ENCODE peak calls at places on chromosomes 6 and 20, in ten cellular contexts. G is lower lobe of right lung; N is DMS79; I is activated CD8-positive, alpha-beta memory T cell treated with anti-CD3 and anti-CD28 coated beads, Interleukin-2, amount 50 U/mL, for 48 hours; T is activated CD4-positive, alpha-beta T cell treated with anti-CD3 and anti-CD28 coated beads for 4 hours; M is substantia nigra; F is nephron progenitor cell; C is neural progenitor cell; X is IMR-90; J is T-cell. H is an unnamed sample.

GRCh38 chr6:166235666-166236292 is 68.1 kb upstream of the TBXT start:
- DNase-seq in G (no peak), N (no peak), I (no peak), T (no peak), M (no peak), F (no peak), C (no peak), X (no peak), J (no peak), H (no peak)

GRCh38 chr6:93786474-93787330 is 367.3 kb upstream of the EPHA7 start:
- DNase-seq in G (no peak), N (no peak), I (no peak), T (no peak), M (no peak), F (no peak), C (peak), X (no peak), J (no peak), H (no peak)

GRCh38 chr6:111607279-111607678 is 1.6 kb upstream of the TRAF3IP2 start:
- DNase-seq in G (no peak), N (no peak), I (no peak), T (no peak), M (no peak), F (no peak), C (no peak), X (no peak), J (no peak), H (no peak)

GRCh38 chr6:170097505-170098427 is 193.1 kb downstream of the DLL1 start:
- DNase-seq in G (no peak), N (no peak), I (peak), T (no peak), M (no peak), F (no peak), C (no peak), X (no peak), J (no peak), H (no peak)

GRCh38 chr6:21467091-21467490 is 126.5 kb upstream of the SOX4 start:
- DNase-seq in G (no peak), N (no peak), I (no peak), T (no peak), M (no peak), F (no peak), C (no peak), X (no peak), J (no peak), H (no peak)

GRCh38 chr20:33394718-33395117 is 6.6 kb downstream of the CDK5RAP1 start:
- DNase-seq in G (no peak), N (no peak), I (no peak), T (no peak), M (no peak), F (no peak), C (no peak), X (no peak), J (no peak), H (no peak)

GRCh38 chr20:36098364-36098763 is 56.2 kb upstream of the EPB41L1 start:
- DNase-seq in G (no peak), N (no peak), I (no peak), T (no peak), M (peak), F (no peak), C (no peak), X (peak), J (no peak), H (peak)

GRCh38 chr6:18269253-18269652 is 4.9 kb upstream of the DEK start:
- DNase-seq in G (no peak), N (no peak), I (no peak), T (no peak), M (no peak), F (no peak), C (no peak), X (peak), J (no peak), H (no peak)

GRCh38 chr6:136923116-136923953 is 1.2 kb downstream of the SLC35D3 start:
- DNase-seq in G (no peak), N (no peak), I (peak), T (peak), M (no peak), F (peak), C (peak), X (no peak), J (peak), H (no peak)

GRCh38 chr6:164151161-164151728 is 736.7 kb downstream of the QKI start:
- DNase-seq in G (no peak), N (no peak), I (no peak), T (no peak), M (peak), F (no peak), C (peak), X (no peak), J (no peak), H (no peak)

GRCh38 chr6:21342496-21342895 is 251.1 kb upstream of the SOX4 start:
- DNase-seq in G (no peak), N (no peak), I (no peak), T (no peak), M (no peak), F (no peak), C (no peak), X (no peak), J (no peak), H (no peak)

GRCh38 chr6:9647043-9647520 is 767.8 kb downstream of the TFAP2A start:
- DNase-seq in G (no peak), N (no peak), I (no peak), T (no peak), M (no peak), F (no peak), C (no peak), X (peak), J (no peak), H (no peak)

GRCh38 chr6:87155920-87156600 is 695 bp downstream of the ZNF292 start:
- DNase-seq in G (peak), N (peak), I (peak), T (peak), M (peak), F (peak), C (peak), X (peak), J (peak), H (peak)

GRCh38 chr6:112237644-112238043 is 16.7 kb downstream of the LAMA4 start:
- DNase-seq in G (no peak), N (no peak), I (no peak), T (no peak), M (no peak), F (no peak), C (no peak), X (peak), J (no peak), H (no peak)

GRCh38 chr20:20630551-20630950 is 81.9 kb downstream of the RALGAPA2 start:
- DNase-seq in G (no peak), N (no peak), I (no peak), T (no peak), M (no peak), F (no peak), C (no peak), X (no peak), J (no peak), H (no peak)

GRCh38 chr20:62900052-62900691 is 26.1 kb downstream of the DIDO1 start:
- DNase-seq in G (peak), N (peak), I (peak), T (peak), M (peak), F (peak), C (peak), X (peak), J (peak), H (peak)

GRCh38 chr6:107114213-107114871 is 973 bp downstream of the BEND3 start:
- DNase-seq in G (peak), N (peak), I (peak), T (peak), M (no peak), F (peak), C (peak), X (peak), J (peak), H (peak)

GRCh38 chr6:116447496-116448011 is 13.6 kb upstream of the CALHM6 start:
- DNase-seq in G (no peak), N (no peak), I (no peak), T (no peak), M (no peak), F (no peak), C (no peak), X (peak), J (no peak), H (no peak)

GRCh38 chr6:16697437-16698162 is 63.7 kb downstream of the ATXN1 start:
- DNase-seq in G (no peak), N (no peak), I (no peak), T (no peak), M (no peak), F (no peak), C (no peak), X (no peak), J (no peak), H (no peak)

GRCh38 chr20:33437141-33437911 is 6.2 kb downstream of the SNTA1 start:
- DNase-seq in G (no peak), N (no peak), I (no peak), T (no peak), M (no peak), F (no peak), C (no peak), X (peak), J (no peak), H (no peak)

GRCh38 chr6:127392301-127392700 is 48.9 kb upstream of the ECHDC1 start:
- DNase-seq in G (no peak), N (no peak), I (no peak), T (no peak), M (no peak), F (no peak), C (no peak), X (no peak), J (no peak), H (no peak)

GRCh38 chr6:158322724-158323560 is 10.7 kb downstream of the TULP4 start:
- DNase-seq in G (no peak), N (peak), I (no peak), T (no peak), M (no peak), F (no peak), C (no peak), X (peak), J (no peak), H (no peak)

GRCh38 chr6:37524025-37524647 is 24.4 kb upstream of the CCDC167 start:
- DNase-seq in G (no peak), N (no peak), I (no peak), T (no peak), M (no peak), F (no peak), C (no peak), X (peak), J (no peak), H (no peak)

GRCh38 chr20:62666736-62667529 is 24.6 kb downstream of the SLCO4A1 start:
- DNase-seq in G (no peak), N (peak), I (no peak), T (no peak), M (no peak), F (no peak), C (no peak), X (peak), J (no peak), H (no peak)

GRCh38 chr6:24910331-24910849 is 25.4 kb downstream of the RIPOR2 start:
- DNase-seq in G (peak), N (no peak), I (peak), T (no peak), M (no peak), F (peak), C (peak), X (no peak), J (no peak), H (no peak)

GRCh38 chr6:88780714-88781389 is 182.6 kb downstream of the RNGTT start:
- DNase-seq in G (no peak), N (peak), I (peak), T (peak), M (no peak), F (peak), C (peak), X (peak), J (peak), H (peak)

GRCh38 chr6:73798592-73798991 is 102.6 kb downstream of the CD109 start:
- DNase-seq in G (no peak), N (no peak), I (no peak), T (no peak), M (no peak), F (no peak), C (no peak), X (peak), J (no peak), H (no peak)

GRCh38 chr20:21505810-21506530 is 7.9 kb downstream of the NKX2-2 start:
- DNase-seq in G (peak), N (no peak), I (peak), T (peak), M (no peak), F (peak), C (peak), X (peak), J (peak), H (peak)